ENCODE peak calls at places on chromosomes 13 and 19, in eight cellular contexts. M, E, J, B, Z, X, G and Q are unnamed samples.
A peak's percentile ranks its signal among the peaks of the same experiment; 100 is the strongest.

GRCh38 chr19:48635263-48635965 is 1.8 kb downstream of the DBP start:
- DNase-seq in E (no peak), M (peak; percentile 90), B (peak; percentile 70), Z (peak; percentile 89), G (peak; percentile 88), J (peak; percentile 96), X (peak; percentile 81), Q (peak; percentile 70)

GRCh38 chr13:94119360-94119936 is 360.0 kb downstream of the DCT start:
- DNase-seq in G (no peak), B (peak; percentile 35), X (no peak), E (no peak), Z (no peak), J (no peak), M (no peak), Q (no peak)

GRCh38 chr13:33284016-33284415 is 1.5 kb downstream of the STARD13 start:
- DNase-seq in M (no peak), J (peak; percentile 26), Z (no peak), G (no peak), E (no peak), X (no peak), B (no peak), Q (no peak)

GRCh38 chr13:110797230-110797877 is 83.9 kb downstream of the ING1 start:
- DNase-seq in G (no peak), E (no peak), M (no peak), X (no peak), J (no peak), B (no peak), Z (no peak), Q (no peak)

GRCh38 chr13:44908712-44909111 is 80.6 kb downstream of the NUFIP1 start:
- DNase-seq in E (no peak), J (no peak), M (no peak), Z (no peak), X (no peak), B (no peak), G (no peak), Q (no peak)

GRCh38 chr19:23351806-23352205 is 43.5 kb downstream of the ZNF91 start:
- DNase-seq in B (no peak), Z (no peak), E (no peak), J (no peak), G (no peak), M (no peak), X (no peak), Q (no peak)

GRCh38 chr19:44698492-44699201 is at the start of gene CEACAM16:
- DNase-seq in J (no peak), B (no peak), M (no peak), E (no peak), G (no peak), X (no peak), Z (no peak), Q (no peak)

GRCh38 chr13:59745395-59745788 is 418.3 kb downstream of the DIAPH3 start:
- DNase-seq in Z (no peak), G (no peak), J (peak; percentile 39), M (no peak), X (no peak), B (no peak), E (peak; percentile 16), Q (no peak)

GRCh38 chr19:52542984-52543664 is 15.7 kb downstream of the ZNF808 start:
- DNase-seq in B (no peak), M (no peak), G (no peak), X (no peak), Z (no peak), J (no peak), E (no peak), Q (no peak)

GRCh38 chr13:50801087-50801931 is 42.2 kb downstream of the DLEU7 start:
- DNase-seq in E (peak; percentile 58), B (peak; percentile 65), G (peak; percentile 20), X (peak; percentile 78), J (peak; percentile 77), Z (peak; percentile 17), M (no peak), Q (no peak)

GRCh38 chr13:93248627-93249047 is 22.0 kb downstream of the GPC6 start:
- DNase-seq in B (no peak), E (no peak), X (no peak), G (no peak), J (peak; percentile 55), Z (no peak), M (peak; percentile 80), Q (no peak)

GRCh38 chr19:14473915-14474578 is 1.1 kb downstream of the PTGER1 start:
- DNase-seq in X (peak; percentile 43), B (no peak), J (peak; percentile 93), M (no peak), Z (no peak), G (no peak), E (no peak), Q (no peak)

DNA sequence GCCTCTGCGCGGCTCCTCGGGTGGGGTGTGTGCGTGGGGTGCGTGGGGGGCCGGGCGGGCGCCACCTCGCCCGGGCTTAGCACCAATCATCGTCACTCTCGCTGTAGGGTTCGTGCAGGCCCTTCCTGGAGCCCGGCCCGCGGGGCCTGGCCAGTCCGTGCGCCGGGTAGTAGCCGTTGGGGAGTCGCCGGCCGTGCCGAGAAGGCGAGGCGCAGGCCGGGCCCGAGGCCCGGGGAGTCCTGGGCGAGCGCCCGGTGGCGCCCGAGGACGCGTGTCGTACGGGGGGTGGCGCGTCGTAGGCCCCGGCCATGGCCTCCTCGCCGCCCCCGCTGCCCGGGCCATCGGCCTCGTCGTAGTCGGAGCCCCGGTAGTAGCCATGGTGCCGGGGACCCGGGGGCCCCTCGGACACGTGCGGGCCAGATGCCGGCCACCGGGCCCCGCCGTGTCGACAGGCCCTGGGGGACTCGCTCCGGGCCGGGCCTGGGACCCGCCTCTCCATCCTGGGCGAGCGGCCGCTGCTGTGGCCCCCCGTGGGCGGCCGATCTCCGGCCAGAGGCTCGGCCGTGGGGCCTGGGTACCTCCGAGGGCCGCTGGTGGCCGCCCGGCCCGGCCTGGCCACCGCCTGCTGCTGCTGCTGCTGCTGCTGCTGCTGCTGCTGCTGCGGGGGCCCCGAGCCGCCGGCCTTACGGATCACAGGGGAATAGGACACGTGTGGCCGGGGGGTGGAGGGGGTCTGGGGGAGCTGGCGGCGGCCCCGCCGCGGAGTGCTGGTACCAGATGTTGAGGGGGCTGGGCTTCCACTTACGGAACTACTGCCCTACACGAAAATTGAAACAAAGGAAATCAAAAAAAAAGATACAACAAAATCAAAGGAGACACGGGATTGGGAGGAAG is 57.3 kb downstream of the IER2 start:
- DNase-seq in X (no peak), M (no peak), Z (no peak), J (peak; percentile 97), E (no peak), G (no peak), B (no peak), Q (no peak)
- H3K36me3 ChIP-seq in X (no peaks in the 10 kb centered on the region), M (no peaks in the 10 kb centered on the region), Z (no peaks in the 10 kb centered on the region), J (no peaks in the 10 kb centered on the region), E (no peaks in the 10 kb centered on the region), G (no peaks in the 10 kb centered on the region), B (no peaks in the 10 kb centered on the region), Q (no peaks in the 10 kb centered on the region)

DNA sequence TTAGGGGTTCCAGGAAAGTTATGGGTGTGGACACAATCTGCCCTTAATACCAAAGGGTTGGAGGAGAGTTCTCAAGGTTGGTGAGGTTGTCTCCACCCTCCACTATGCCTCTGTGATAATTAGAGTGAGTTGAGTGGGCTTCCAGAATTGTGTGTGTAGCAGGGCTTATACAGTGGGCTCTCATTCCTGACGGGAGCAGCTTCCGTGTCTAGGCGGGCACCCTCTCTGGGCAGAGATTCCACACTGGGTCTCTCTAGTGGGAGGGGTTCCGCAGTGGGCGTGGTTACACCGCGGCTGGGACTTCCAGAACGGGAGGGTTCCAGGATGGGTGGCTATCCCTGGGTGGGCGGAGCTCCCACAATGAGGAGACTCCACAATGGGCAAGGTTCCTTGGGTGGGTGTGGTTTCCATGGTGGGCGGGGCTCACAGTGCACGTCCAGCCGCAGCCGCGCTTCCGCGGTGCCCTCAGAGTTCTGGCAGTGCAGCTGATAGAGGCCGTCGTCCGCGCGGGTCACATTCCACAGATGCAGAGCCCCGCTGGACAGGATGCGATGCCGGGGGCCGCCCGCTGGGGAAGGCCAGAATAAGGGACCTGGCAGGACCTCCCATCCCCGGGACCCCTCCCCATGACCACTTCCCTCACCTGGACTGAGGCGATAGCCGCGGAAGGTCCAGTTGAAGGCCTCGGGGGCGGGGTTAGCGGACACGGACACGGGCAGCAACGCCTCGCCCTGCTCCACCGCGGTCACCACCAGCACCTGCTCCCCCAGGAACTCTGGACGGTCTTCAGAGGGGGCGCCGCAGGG is 8.4 kb downstream of the NPHS1 start:
- DNase-seq in X (peak; percentile 32), M (no peak), G (no peak), J (peak; percentile 61), E (peak; percentile 3), Z (peak; percentile 93), B (no peak), Q (no peak)
- H3K4me3 ChIP-seq in X (no peak overlapping the region), M (no peak overlapping the region), G (no peak overlapping the region), J (no peak overlapping the region), E (no peak overlapping the region), Z (no peak overlapping the region), B (no peak overlapping the region), Q (no peak overlapping the region)

GRCh38 chr13:27578121-27579030 is 42.0 kb downstream of the LNX2 start:
- DNase-seq in E (peak; percentile 88), X (no peak), B (no peak), G (no peak), M (no peak), Z (no peak), J (peak; percentile 75), Q (no peak)
- H3K27ac ChIP-seq in E (peak overlapping the region; percentile 9), X (no peak overlapping the region), B (no peak overlapping the region), G (no peak overlapping the region), M (no peak overlapping the region), Z (no peak overlapping the region), J (no peak overlapping the region), Q (no peak overlapping the region)

GRCh38 chr19:1648926-1649541 is 3.4 kb downstream of the TCF3 start:
- DNase-seq in M (no peak), Z (no peak), G (no peak), B (no peak), J (peak; percentile 90), E (no peak), X (no peak), Q (no peak)
- H3K36me3 ChIP-seq in M (no peaks in the 10 kb centered on the region), Z (peaks cover 63% of the 10 kb centered on the region), G (no peaks in the 10 kb centered on the region), B (no peaks in the 10 kb centered on the region), J (peaks cover 22% of the 10 kb centered on the region), E (peaks cover 4% of the 10 kb centered on the region), X (peaks cover 5% of the 10 kb centered on the region), Q (no peaks in the 10 kb centered on the region)